ENCODE peak calls at places on chromosomes 11 and 22, in four cellular contexts. S is H1, T is HL-60, W is GM23338. Y is an unnamed sample.

GRCh38 chr11:74951241-74951640 is 2.2 kb downstream of the SPCS2 start:
- DNase-seq in S (no peak), T (no peak), W (no peak), Y (no peak)

GRCh38 chr11:22666700-22667439 is 459 bp downstream of the GAS2 start:
- DNase-seq in S (peak), T (no peak), W (peak), Y (no peak)

GRCh38 chr22:23179381-23180294 is 671 bp upstream of the BCR start:
- DNase-seq in S (no peak), T (no peak), W (peak), Y (no peak)

GRCh38 chr11:122343247-122343646 is 227.2 kb upstream of the BLID start:
- DNase-seq in S (no peak), T (no peak), W (no peak), Y (no peak)

GRCh38 chr11:74773481-74773880 is 24.8 kb downstream of the RNF169 start:
- DNase-seq in S (no peak), T (no peak), W (no peak), Y (no peak)

GRCh38 chr11:131579932-131580387 is 209.5 kb downstream of the NTM start:
- DNase-seq in S (no peak), T (no peak), W (peak), Y (no peak)

GRCh38 chr11:95805869-95806268 is 15.6 kb downstream of the CEP57 start:
- DNase-seq in S (no peak), T (no peak), W (no peak), Y (no peak)

GRCh38 chr11:110894224-110894623 is 182.0 kb upstream of the ARHGAP20 start:
- DNase-seq in S (no peak), T (no peak), W (no peak), Y (no peak)

GRCh38 chr11:57399928-57400578 is 9.6 kb upstream of the PRG2 start:
- DNase-seq in S (no peak), T (no peak), W (no peak), Y (no peak)

GRCh38 chr11:75919525-75919924 is 104.5 kb downstream of the UVRAG start:
- DNase-seq in S (no peak), T (no peak), W (no peak), Y (no peak)

GRCh38 chr11:101949846-101950245 is 33.5 kb upstream of the ANGPTL5 start:
- DNase-seq in S (no peak), T (no peak), W (peak), Y (no peak)
- TF ChIP-seq POLR2AphosphoS5 in S (no peak), T (no peak), W (no peak), Y (no peak)

GRCh38 chr11:103903621-103904323 is 132.7 kb upstream of the DDI1 start:
- DNase-seq in S (no peak), T (no peak), W (no peak), Y (no peak)

GRCh38 chr11:103904324-103904667 is 132.1 kb upstream of the DDI1 start:
- DNase-seq in S (no peak), T (no peak), W (no peak), Y (no peak)

GRCh38 chr11:103906291-103906850 is 130.1 kb upstream of the DDI1 start:
- DNase-seq in S (no peak), T (no peak), W (no peak), Y (no peak)

GRCh38 chr11:103901656-103902055 is 134.8 kb upstream of the DDI1 start:
- DNase-seq in S (no peak), T (no peak), W (no peak), Y (no peak)

DNA sequence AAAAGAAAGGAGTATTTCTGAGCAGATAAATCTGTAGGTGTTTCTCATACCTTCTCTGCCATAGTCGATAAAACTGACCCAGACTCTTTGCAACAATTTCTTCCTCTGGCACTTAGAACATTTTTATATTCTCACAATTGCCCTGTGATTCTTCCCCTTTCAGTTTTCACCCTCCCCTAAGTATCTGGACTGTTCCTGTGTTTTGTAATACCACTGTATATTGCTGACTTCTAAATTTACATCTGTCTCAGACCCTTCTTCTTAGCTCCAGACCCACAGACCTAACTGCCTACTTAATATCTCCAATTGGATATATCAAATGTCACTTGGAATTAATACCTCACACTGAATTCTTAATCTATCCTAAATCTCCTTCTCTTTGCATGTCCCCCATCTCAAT is 133.4 kb upstream of the DDI1 start:
- DNase-seq in S (no peak), T (no peak), W (no peak), Y (no peak)
- H3K4me3 ChIP-seq in S (no peak), T (no peak), W (no peak), Y (no peak)

DNA sequence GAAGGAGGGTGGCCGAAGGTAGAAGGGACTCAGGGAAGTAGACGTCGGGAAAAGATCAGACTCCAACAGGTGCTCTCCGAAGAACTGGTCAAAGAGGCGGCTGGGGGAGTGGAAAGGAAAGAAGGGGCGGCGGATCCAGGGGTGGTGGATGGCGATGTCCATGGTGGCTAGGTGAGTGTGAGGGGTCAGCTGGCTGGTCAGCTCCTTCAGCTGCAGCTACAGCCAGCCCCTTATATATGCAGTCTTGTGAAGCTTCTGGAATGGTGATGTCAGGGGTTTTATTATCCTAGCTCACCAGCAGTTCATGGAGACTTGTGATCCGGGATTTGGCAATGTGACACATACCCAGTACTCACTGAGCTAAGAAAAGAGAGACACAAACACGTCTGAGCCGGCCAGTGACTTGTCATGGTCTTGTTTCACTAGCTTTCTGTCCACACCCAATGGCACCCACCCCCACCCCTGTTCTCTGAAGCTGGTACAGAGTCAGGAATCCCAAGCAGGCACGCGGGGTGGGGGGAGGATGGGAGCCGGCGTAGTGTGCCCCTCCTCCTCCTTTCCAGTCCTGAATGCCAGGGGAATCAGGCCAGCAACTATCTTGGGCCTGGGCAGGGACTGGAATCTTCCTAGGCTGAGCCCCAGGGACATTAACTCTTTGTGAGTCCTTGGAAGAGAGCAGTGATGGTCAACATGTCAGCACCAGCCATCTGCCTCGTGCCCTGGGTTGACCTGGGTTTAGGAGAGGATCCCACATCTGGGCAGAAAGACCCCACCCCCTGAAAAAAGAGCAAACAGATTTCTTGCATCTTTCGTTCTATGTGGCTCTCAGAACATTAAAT is at the start of gene CRYAB:
- DNase-seq in S (no peak), T (no peak), W (peak), Y (no peak)
- TF ChIP-seq POLR2AphosphoS5 in S (no peak), T (no peak), W (no peak), Y (no peak)

DNA sequence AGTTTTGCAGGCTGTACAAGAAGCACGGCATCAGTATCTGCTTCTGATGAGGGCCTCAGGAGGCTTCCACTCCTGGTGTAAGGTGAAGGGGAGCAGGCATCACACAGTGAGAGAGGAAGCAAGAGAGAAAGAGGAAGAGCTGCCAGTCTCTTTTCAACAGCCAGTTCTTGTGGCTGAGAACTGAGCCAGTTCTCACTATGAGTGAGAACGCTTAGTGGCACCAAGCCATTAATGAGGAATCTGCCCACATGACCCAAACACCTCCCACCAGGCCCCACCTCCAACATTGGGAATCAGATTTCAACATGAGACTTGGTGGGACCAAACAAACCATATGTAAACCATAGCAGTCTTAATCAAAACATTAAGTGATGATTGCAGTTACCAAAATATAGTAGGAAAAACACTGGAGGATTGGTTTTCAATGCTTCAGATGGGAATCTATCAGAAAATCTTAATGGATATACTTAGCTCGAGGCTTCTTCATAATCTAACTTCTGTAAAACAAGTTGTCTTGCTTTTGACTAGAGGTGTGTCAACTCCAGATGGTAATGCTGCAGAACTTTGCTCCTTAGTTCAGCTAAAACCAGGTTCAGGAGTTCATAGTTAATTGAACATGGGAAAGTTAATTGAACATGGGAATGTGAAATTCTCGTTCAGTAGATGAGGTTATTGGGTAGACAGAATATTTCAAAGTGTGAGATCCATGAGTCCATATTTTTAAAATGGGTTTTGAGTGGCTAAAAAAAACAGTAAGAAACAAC is 12.2 kb downstream of the FAR1 start:
- DNase-seq in S (no peak), T (peak), W (peak), Y (no peak)
- H3K4me3 ChIP-seq in S (no peak), T (no peak), W (no peak), Y (no peak)

DNA sequence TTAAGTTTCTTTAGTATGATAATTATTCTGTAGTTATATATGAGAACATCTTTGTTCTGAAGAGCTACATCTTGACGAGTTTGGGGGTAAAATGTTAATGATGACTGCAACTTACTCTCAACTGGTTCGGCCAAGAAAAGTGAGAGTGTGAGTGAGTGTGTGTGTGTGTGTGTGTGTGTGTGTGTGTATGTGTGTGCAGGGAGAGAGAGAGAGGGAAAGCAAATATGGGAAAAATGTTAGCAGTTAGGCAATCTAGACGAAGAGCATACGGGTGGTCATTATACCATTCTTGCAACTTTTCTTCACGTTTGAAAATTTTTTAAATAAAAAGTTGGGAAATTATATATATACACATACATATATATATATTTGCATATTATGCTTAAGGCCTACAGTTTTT is 18.3 kb upstream of the TMEM41B start:
- DNase-seq in S (no peak), T (no peak), W (no peak), Y (no peak)
- TF ChIP-seq POLR2AphosphoS5 in S (no peak), T (no peak), W (no peak), Y (no peak)

DNA sequence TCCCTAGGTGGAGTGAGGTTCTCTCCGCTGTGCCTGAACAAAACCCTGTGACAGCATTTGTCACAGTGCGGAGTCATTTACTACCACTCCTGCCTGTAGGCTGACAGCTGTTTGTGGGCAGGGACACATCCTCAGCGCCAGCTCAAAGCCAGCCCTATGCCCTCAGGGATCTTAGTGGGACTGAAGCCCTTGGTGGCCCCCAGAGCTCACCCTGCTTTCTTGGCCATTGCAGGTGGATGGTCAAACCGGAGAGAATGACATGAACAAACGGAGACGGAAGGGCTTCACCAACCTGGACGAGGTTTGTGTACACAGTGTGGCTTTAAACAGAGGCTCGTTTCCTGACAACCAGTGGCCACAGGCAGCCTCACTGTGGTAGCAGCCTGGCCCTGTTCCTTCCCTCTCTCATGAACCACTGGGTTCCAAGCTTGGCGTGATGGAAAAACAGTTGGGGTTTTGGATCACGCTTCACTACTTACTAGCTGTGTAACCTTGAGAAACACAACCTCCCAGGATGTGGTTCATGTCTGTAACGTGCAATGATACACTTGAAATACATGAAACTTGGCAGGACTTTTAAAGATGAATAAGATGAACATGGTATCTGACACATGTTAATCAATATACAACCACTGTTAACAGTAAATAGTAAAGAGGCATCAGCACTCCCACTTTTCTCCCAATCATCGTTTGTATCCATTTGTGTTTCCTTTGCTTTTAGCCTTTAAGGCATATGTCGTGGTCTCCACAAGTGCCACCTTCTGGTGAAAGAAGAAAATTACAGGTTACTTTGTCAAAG is 125.8 kb downstream of the MICAL2 start:
- DNase-seq in S (no peak), T (no peak), W (peak), Y (peak)
- H3K4me3 ChIP-seq in S (no peak), T (no peak), W (no peak), Y (no peak)